ENCODE peak calls at places on chromosomes 16 and 17, in four cellular contexts. X is EH, R is left ventricle myocardium inferior, S is kidney tubule cell. Z is an unnamed sample.

GRCh38 chr17:78397681-78398101 is 19.2 kb downstream of the PGS1 start:
- DNase-seq in R (peak), X (peak), S (no peak), Z (no peak)

GRCh38 chr16:2514333-2515179 is 804 bp downstream of the ATP6V0C start:
- DNase-seq in R (no peak), S (peak), X (peak), Z (no peak)

GRCh38 chr16:56964243-56965148 is 2.7 kb downstream of the CETP start:
- DNase-seq in R (peak), S (peak), X (peak), Z (no peak)

GRCh38 chr17:67605259-67605912 is 112.3 kb upstream of the NOL11 start:
- DNase-seq in S (no peak), R (peak), X (no peak), Z (no peak)

GRCh38 chr16:977096-977701 is 4.4 kb upstream of the SOX8 start:
- DNase-seq in R (no peak), X (no peak), S (no peak), Z (no peak)

GRCh38 chr17:42804918-42805367 is 6.3 kb downstream of the CNTD1 start:
- DNase-seq in R (no peak), S (no peak), X (no peak), Z (no peak)

GRCh38 chr16:10667239-10667638 is 27.5 kb downstream of the TEKT5 start:
- DNase-seq in X (no peak), R (no peak), S (no peak), Z (no peak)

GRCh38 chr16:58511933-58512815 is 3.1 kb upstream of the SETD6 start:
- DNase-seq in S (peak), X (peak), R (peak), Z (no peak)

GRCh38 chr16:58018803-58019202 is 6.8 kb upstream of the MMP15 start:
- DNase-seq in S (no peak), R (peak), X (no peak), Z (no peak)

GRCh38 chr17:76725580-76726230 is 701 bp downstream of the JMJD6 start:
- DNase-seq in R (peak), X (peak), S (peak), Z (no peak)

GRCh38 chr17:49434821-49435581 is 20.3 kb upstream of the PHB1 start:
- DNase-seq in X (peak), S (peak), R (no peak), Z (no peak)

GRCh38 chr17:50265212-50265611 is 9.1 kb upstream of the TMEM92 start:
- DNase-seq in S (no peak), X (no peak), R (no peak), Z (no peak)

GRCh38 chr16:30185683-30186421 is 2.5 kb downstream of the CORO1A start:
- DNase-seq in X (no peak), R (peak), S (no peak), Z (no peak)

GRCh38 chr17:29740017-29740416 is 117.3 kb upstream of the CORO6 start:
- DNase-seq in R (no peak), X (no peak), S (no peak), Z (no peak)

GRCh38 chr17:17108681-17109049 is 66.4 kb downstream of the MPRIP start:
- DNase-seq in R (peak), S (no peak), X (no peak), Z (no peak)

GRCh38 chr17:66677201-66677981 is 157.5 kb upstream of the CACNG5 start:
- DNase-seq in X (peak), S (peak), R (no peak), Z (no peak)

GRCh38 chr17:57914274-57915147 is 40.7 kb downstream of the CUEDC1 start:
- DNase-seq in R (no peak), X (no peak), S (no peak), Z (no peak)

GRCh38 chr17:193426-193810 is 12.0 kb upstream of the DOC2B start:
- DNase-seq in R (no peak), S (no peak), X (no peak), Z (no peak)

GRCh38 chr16:68116256-68116853 is 31.2 kb downstream of the NFATC3 start:
- DNase-seq in R (no peak), S (peak), X (peak), Z (no peak)

GRCh38 chr16:66387817-66388332 is 21.4 kb downstream of the CDH5 start:
- DNase-seq in X (no peak), S (no peak), R (no peak), Z (no peak)

GRCh38 chr16:8660841-8661301 is 13.5 kb upstream of the ABAT start:
- DNase-seq in X (peak), R (peak), S (peak), Z (no peak)

GRCh38 chr17:50905460-50905803 is 39.3 kb upstream of the TOB1 start:
- DNase-seq in S (no peak), R (no peak), X (no peak), Z (no peak)

GRCh38 chr16:55502801-55503366 is 6.0 kb upstream of the LPCAT2 start:
- DNase-seq in S (peak), X (peak), R (peak), Z (no peak)

GRCh38 chr16:52496051-52496876 is 50.7 kb downstream of the TOX3 start:
- DNase-seq in R (no peak), X (no peak), S (no peak), Z (no peak)

GRCh38 chr17:48192321-48192731 is 84.8 kb downstream of the SNX11 start:
- DNase-seq in R (no peak), S (no peak), X (peak), Z (no peak)

GRCh38 chr16:1348926-1349325 is 2.8 kb downstream of the TSR3 start:
- DNase-seq in X (no peak), R (no peak), S (no peak), Z (no peak)

GRCh38 chr17:32519769-32520701 is 33.2 kb downstream of the CDK5R1 start:
- DNase-seq in X (peak), R (no peak), S (peak), Z (no peak)

GRCh38 chr17:31266042-31266441 is 31.0 kb downstream of the OMG start:
- DNase-seq in S (no peak), X (no peak), R (no peak), Z (no peak)

GRCh38 chr16:70574595-70575271 is 51.1 kb downstream of the SF3B3 start:
- DNase-seq in X (no peak), R (no peak), S (no peak), Z (no peak)

GRCh38 chr16:77191259-77191969 is 424 bp downstream of the MON1B start:
- DNase-seq in R (no peak), X (peak), S (peak), Z (no peak)

GRCh38 chr17:57785032-57785431 is 39.9 kb upstream of the CCDC182 start:
- DNase-seq in R (peak), X (no peak), S (no peak), Z (no peak)

GRCh38 chr16:193441-193840 is 13.2 kb downstream of the HBQ1 start:
- DNase-seq in S (no peak), X (no peak), R (no peak), Z (no peak)